ENCODE peak calls at places on chromosomes 5 and 9, in six cellular contexts. Y is T-helper 17 cell, H is esophagus squamous epithelium, Q is hippocampal formation, U is GM12865, T is HTR-8/SVneo. G is an unnamed sample.

GRCh38 chr5:134503088-134503936 is 22.2 kb upstream of the JADE2 start:
- DNase-seq in U (peak), T (peak), Q (no peak), H (no peak), Y (no peak), G (peak)

GRCh38 chr5:132829742-132830435 is 558 bp downstream of the SHROOM1 start:
- DNase-seq in H (no peak), Q (peak), T (peak), Y (peak), U (peak), G (peak)

GRCh38 chr5:172285226-172286143 is 1.9 kb upstream of the UBTD2 start:
- DNase-seq in Q (no peak), H (no peak), Y (no peak), U (no peak), T (no peak), G (no peak)

GRCh38 chr5:150235548-150235895 is 45.7 kb downstream of the SLC6A7 start:
- DNase-seq in Y (no peak), Q (no peak), T (no peak), U (no peak), H (no peak), G (no peak)

GRCh38 chr9:21974542-21975409 is 19.4 kb downstream of the CDKN2A start:
- DNase-seq in Q (no peak), H (no peak), Y (no peak), T (peak), U (peak), G (no peak)

GRCh38 chr5:135555530-135555929 is 19.8 kb upstream of the NEUROG1 start:
- DNase-seq in Q (no peak), Y (no peak), U (no peak), H (no peak), T (no peak), G (no peak)

GRCh38 chr5:59212596-59212995 is 629.7 kb downstream of the RAB3C start:
- DNase-seq in T (no peak), Q (no peak), U (no peak), Y (no peak), H (no peak), G (no peak)

GRCh38 chr5:82494942-82495341 is 216.8 kb upstream of the RPS23 start:
- DNase-seq in Y (no peak), Q (no peak), U (no peak), H (no peak), T (no peak), G (no peak)

GRCh38 chr5:72836810-72837209 is 20.3 kb downstream of the TNPO1 start:
- DNase-seq in T (no peak), Y (no peak), H (no peak), U (no peak), Q (no peak), G (no peak)

GRCh38 chr5:137666109-137666850 is 69.6 kb downstream of the KLHL3 start:
- DNase-seq in Q (no peak), Y (peak), H (no peak), T (no peak), U (peak), G (peak)

GRCh38 chr9:86994231-86994630 is 46.9 kb upstream of the GAS1 start:
- DNase-seq in T (no peak), Q (no peak), Y (no peak), U (no peak), H (no peak), G (no peak)

GRCh38 chr5:58933891-58934628 is 351.2 kb downstream of the RAB3C start:
- DNase-seq in H (no peak), Q (no peak), Y (peak), U (no peak), T (no peak), G (no peak)

GRCh38 chr5:19739691-19740090 is 248.3 kb downstream of the CDH18 start:
- DNase-seq in H (no peak), Q (no peak), Y (no peak), U (no peak), T (no peak), G (peak)

GRCh38 chr9:109311281-109311680 is 9.6 kb downstream of the EPB41L4B start:
- DNase-seq in U (no peak), T (no peak), H (no peak), Y (no peak), Q (no peak), G (no peak)

GRCh38 chr5:55750063-55750462 is 12.2 kb downstream of the DDX4 start:
- DNase-seq in U (no peak), T (no peak), Q (no peak), H (no peak), Y (no peak), G (no peak)

GRCh38 chr5:62260510-62260909 is 45.5 kb upstream of the KIF2A start:
- DNase-seq in U (no peak), H (no peak), Q (peak), T (no peak), Y (no peak), G (no peak)

GRCh38 chr5:132497488-132497997 is 7.0 kb upstream of the IRF1 start:
- DNase-seq in Y (peak), T (peak), U (no peak), Q (peak), H (no peak), G (no peak)

GRCh38 chr5:127885176-127885575 is 182.0 kb downstream of the CCDC192 start:
- DNase-seq in Y (no peak), H (no peak), U (no peak), Q (no peak), T (no peak), G (no peak)

GRCh38 chr5:154312571-154312970 is 122.0 kb downstream of the GALNT10 start:
- DNase-seq in T (no peak), U (no peak), Y (no peak), Q (no peak), H (no peak), G (no peak)

GRCh38 chr9:92726971-92727715 is 37.5 kb downstream of the BICD2 start:
- DNase-seq in Y (no peak), H (no peak), Q (no peak), U (no peak), T (no peak), G (no peak)

GRCh38 chr9:33209394-33209793 is 30.6 kb upstream of the SPINK4 start:
- DNase-seq in Q (no peak), Y (no peak), H (no peak), T (no peak), U (no peak), G (no peak)

GRCh38 chr9:114084282-114085073 is 6.4 kb upstream of the AMBP start:
- DNase-seq in H (no peak), U (no peak), T (no peak), Y (no peak), Q (no peak), G (no peak)

GRCh38 chr5:102911973-102912372 is 156.9 kb downstream of the PAM start:
- DNase-seq in Y (no peak), U (no peak), H (no peak), T (peak), Q (no peak), G (no peak)

GRCh38 chr5:60495644-60496520 is 204.1 kb downstream of the DEPDC1B start:
- DNase-seq in Q (peak), H (no peak), T (no peak), U (no peak), Y (no peak), G (no peak)

GRCh38 chr9:34085581-34086500 is 37.2 kb upstream of the UBAP2 start:
- DNase-seq in Q (peak), Y (no peak), U (no peak), H (no peak), T (no peak), G (no peak)

GRCh38 chr9:130271473-130271872 is 5.9 kb downstream of the HMCN2 start:
- DNase-seq in H (no peak), Q (no peak), U (no peak), T (no peak), Y (no peak), G (no peak)

GRCh38 chr9:101477736-101478135 is 42.2 kb upstream of the ALDOB start:
- DNase-seq in U (no peak), H (no peak), Q (no peak), T (no peak), Y (no peak), G (no peak)

GRCh38 chr9:114314256-114314867 is 8.5 kb upstream of the ORM1 start:
- DNase-seq in Q (no peak), Y (no peak), U (no peak), T (no peak), H (no peak), G (no peak)

GRCh38 chr9:127955294-127956015 is 17.8 kb upstream of the DPM2 start:
- DNase-seq in U (peak), Y (peak), Q (peak), H (no peak), T (no peak), G (peak)

GRCh38 chr9:12718482-12719026 is 25.4 kb downstream of the TYRP1 start:
- DNase-seq in Q (peak), U (no peak), H (no peak), T (no peak), Y (no peak), G (no peak)

GRCh38 chr9:76605271-76605670 is 146.3 kb downstream of the GCNT1 start:
- DNase-seq in H (no peak), T (no peak), Q (no peak), Y (no peak), U (peak), G (no peak)

GRCh38 chr5:156552855-156553358 is 225.9 kb downstream of the SGCD start:
- DNase-seq in T (no peak), Q (no peak), H (no peak), U (no peak), Y (no peak), G (no peak)

GRCh38 chr9:126347093-126347492 is 20.5 kb downstream of the MVB12B start:
- DNase-seq in T (no peak), Q (no peak), U (no peak), H (no peak), Y (no peak), G (peak)

GRCh38 chr9:135536166-135536565 is 9.8 kb upstream of the OBP2A start:
- DNase-seq in U (no peak), Y (no peak), T (no peak), Q (no peak), H (no peak), G (peak)